ENCODE peak calls at places on chromosomes 1 and 21, in nine cellular contexts. G is heart right ventricle; P is BE2C; D is mucosa of descending colon; S is CD8-positive, alpha-beta T cell; Q is spleen; I is right lobe of liver; O is fibroblast of lung; H is gastrocnemius medialis. F is an unnamed sample.

GRCh38 chr1:108540977-108541376 is 18.9 kb upstream of the EEIG2 start:
- DNase-seq in P (no peak), Q (no peak), G (no peak), D (no peak), I (no peak), H (no peak), O (no peak), S (no peak), F (no peak)

GRCh38 chr1:2132222-2133038 is 62.1 kb downstream of the FAAP20 start:
- DNase-seq in P (peak), H (no peak), Q (peak), I (no peak), O (peak), S (peak), D (no peak), G (peak), F (peak)

GRCh38 chr1:246579818-246580217 is 13.6 kb downstream of the CNST start:
- DNase-seq in I (no peak), P (no peak), G (no peak), Q (no peak), D (no peak), H (no peak), S (no peak), O (no peak), F (no peak)

GRCh38 chr1:194024659-194025058 is 838.2 kb upstream of the B3GALT2 start:
- DNase-seq in S (no peak), Q (no peak), D (no peak), G (no peak), P (no peak), I (no peak), H (no peak), O (peak), F (peak)

GRCh38 chr1:9245230-9245619 is 10.7 kb downstream of the H6PD start:
- DNase-seq in S (no peak), P (no peak), H (peak), Q (no peak), D (peak), I (no peak), O (no peak), G (no peak), F (no peak)

GRCh38 chr1:29236993-29237905 is 927 bp downstream of the PTPRU start:
- DNase-seq in H (peak), Q (peak), O (peak), D (peak), I (peak), S (no peak), P (peak), G (peak), F (peak)

GRCh38 chr1:2561446-2561845 is 5.3 kb downstream of the TNFRSF14 start:
- DNase-seq in D (no peak), I (no peak), H (no peak), P (no peak), S (peak), O (no peak), G (no peak), Q (no peak), F (no peak)

GRCh38 chr1:223703668-223704013 is 8.7 kb upstream of the CAPN2 start:
- DNase-seq in G (no peak), O (no peak), P (no peak), Q (no peak), I (no peak), H (no peak), S (no peak), D (no peak), F (no peak)

GRCh38 chr1:102181341-102181740 is 184.6 kb upstream of the OLFM3 start:
- DNase-seq in H (no peak), G (no peak), Q (no peak), S (no peak), P (no peak), O (no peak), D (no peak), I (no peak), F (no peak)

GRCh38 chr1:237043846-237044636 is 2.1 kb downstream of the RYR2 start:
- DNase-seq in P (no peak), D (no peak), G (peak), O (no peak), I (no peak), S (no peak), H (no peak), Q (no peak), F (no peak)

GRCh38 chr1:167669209-167670139 is 39.4 kb downstream of the RCSD1 start:
- DNase-seq in S (no peak), H (peak), I (no peak), P (no peak), Q (no peak), D (no peak), G (no peak), O (no peak), F (no peak)

GRCh38 chr21:35252831-35253230 is 203.7 kb upstream of the RUNX1 start:
- DNase-seq in D (no peak), O (peak), H (no peak), P (no peak), S (no peak), G (no peak), Q (no peak), I (no peak), F (no peak)

GRCh38 chr1:42423621-42424200 is 32.1 kb downstream of the ZMYND12 start:
- DNase-seq in S (no peak), O (no peak), Q (no peak), G (no peak), H (no peak), I (no peak), D (no peak), P (no peak), F (no peak)

GRCh38 chr1:218380125-218380977 is 35.2 kb downstream of the TGFB2 start:
- DNase-seq in H (no peak), P (no peak), O (peak), G (no peak), I (peak), S (no peak), D (no peak), Q (no peak), F (peak)

GRCh38 chr21:45146301-45146700 is 71.9 kb downstream of the ADARB1 start:
- DNase-seq in I (no peak), Q (no peak), O (no peak), S (no peak), H (no peak), P (no peak), G (no peak), D (no peak), F (no peak)

GRCh38 chr1:226884116-226884515 is 13.7 kb downstream of the PSEN2 start:
- DNase-seq in D (no peak), S (no peak), Q (no peak), O (no peak), G (no peak), I (no peak), H (no peak), P (no peak), F (no peak)

GRCh38 chr1:41046347-41046775 is 24.8 kb upstream of the SLFNL1 start:
- DNase-seq in S (no peak), O (no peak), I (peak), P (no peak), G (no peak), D (no peak), Q (no peak), H (peak), F (no peak)

GRCh38 chr1:35030338-35031102 is 1.2 kb downstream of the ZMYM6 start:
- DNase-seq in H (no peak), P (no peak), O (peak), S (no peak), G (no peak), D (no peak), Q (no peak), I (no peak), F (no peak)

GRCh38 chr21:35697321-35697808 is 363.0 kb downstream of the SETD4 start:
- DNase-seq in I (peak), G (peak), O (peak), P (no peak), H (peak), D (no peak), S (no peak), Q (no peak), F (peak)

GRCh38 chr1:65896721-65897120 is 104.0 kb downstream of the PDE4B start:
- DNase-seq in S (no peak), P (no peak), I (no peak), O (no peak), G (no peak), H (no peak), D (no peak), Q (no peak), F (no peak)

GRCh38 chr1:15577691-15578090 is 7.2 kb downstream of the AGMAT start:
- DNase-seq in S (no peak), G (no peak), Q (no peak), O (no peak), H (no peak), I (no peak), D (no peak), P (no peak), F (no peak)

GRCh38 chr1:103942029-103942428 is 192.3 kb downstream of the AMY1C start:
- DNase-seq in D (no peak), G (no peak), S (no peak), I (no peak), P (no peak), Q (no peak), H (no peak), O (no peak), F (no peak)

GRCh38 chr1:111199881-111200801 is at the start of gene DENND2D:
- DNase-seq in I (peak), P (no peak), O (no peak), S (peak), Q (peak), G (peak), H (peak), D (peak), F (no peak)

GRCh38 chr1:95229042-95229441 is 5.0 kb upstream of the RWDD3 start:
- DNase-seq in D (no peak), P (no peak), I (no peak), H (no peak), Q (no peak), G (no peak), O (no peak), S (no peak), F (no peak)

GRCh38 chr1:213457733-213458132 is 406.7 kb downstream of the RPS6KC1 start:
- DNase-seq in D (no peak), O (no peak), S (no peak), P (no peak), Q (no peak), H (no peak), G (no peak), I (no peak), F (no peak)

DNA sequence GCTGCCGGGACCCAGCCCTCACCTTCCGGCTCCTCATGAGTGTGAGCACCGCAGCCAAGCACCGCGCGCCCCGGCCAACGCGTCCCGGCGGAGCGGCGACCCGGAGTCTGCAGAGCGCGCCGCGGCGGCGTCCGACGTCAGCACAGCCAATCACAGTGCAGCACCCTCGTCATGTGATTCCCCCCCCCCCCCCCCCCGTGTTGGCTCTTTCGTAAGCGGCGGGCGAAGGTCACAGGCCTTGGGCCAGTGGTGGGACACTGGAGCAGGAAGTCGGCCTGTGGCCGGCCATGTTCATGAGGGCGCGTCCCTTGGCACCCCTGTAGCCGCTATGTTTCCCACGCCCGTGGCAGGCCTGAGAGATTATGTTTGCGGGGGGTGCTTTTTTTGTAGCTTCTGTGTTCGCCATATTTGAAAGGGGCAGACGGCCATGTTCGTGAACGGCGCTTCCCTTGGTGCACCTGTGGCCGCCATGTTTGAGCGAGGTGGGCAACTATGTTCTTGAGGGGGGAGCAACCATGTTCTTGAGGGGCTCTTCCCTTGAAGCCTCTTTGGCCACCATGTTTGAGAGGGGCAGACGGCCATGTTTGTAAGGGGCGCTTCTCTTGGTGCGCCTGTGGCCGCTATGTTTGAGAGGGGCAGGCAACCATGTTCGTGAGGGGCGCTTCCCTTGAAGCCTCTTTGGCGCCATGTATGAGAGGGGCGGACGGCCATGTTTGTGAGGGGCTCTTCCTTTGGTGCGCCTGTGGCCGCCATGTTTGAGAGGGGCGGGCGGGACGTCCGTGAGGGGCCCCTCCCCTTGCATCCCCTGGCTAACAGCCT is at the start of gene C1orf174:
- DNase-seq in G (peak), Q (peak), H (peak), O (peak), I (peak), P (peak), S (peak), D (peak), F (peak)
- TF ChIP-seq CTCF in G (no peak), Q (peak), H (no peak), O (no peak), I (no peak), P (no peak), S (no peak), D (no peak), F (no peak)

GRCh38 chr1:183812686-183813569 is 8.0 kb downstream of the RGL1 start:
- DNase-seq in H (no peak), D (no peak), I (no peak), Q (no peak), O (peak), G (no peak), P (no peak), S (no peak), F (peak)
- H3K4me3 ChIP-seq in H (no peak), D (no peak), I (no peak), Q (no peak), O (no peak), G (no peak), P (no peak), S (no peak), F (no peak)

GRCh38 chr1:32073387-32074229 is 869 bp downstream of the TMEM39B start:
- DNase-seq in D (no peak), Q (peak), O (no peak), P (no peak), S (no peak), I (no peak), G (no peak), H (no peak), F (no peak)

GRCh38 chr1:32071758-32072621 is 749 bp upstream of the TMEM39B start:
- DNase-seq in D (no peak), G (no peak), S (no peak), P (no peak), O (peak), H (no peak), I (no peak), Q (no peak), F (peak)

GRCh38 chr1:32068891-32069590 is 3.7 kb upstream of the TMEM39B start:
- DNase-seq in H (no peak), S (no peak), I (no peak), O (no peak), Q (peak), D (no peak), P (no peak), G (no peak), F (peak)

GRCh38 chr1:32074841-32075240 is 2.1 kb downstream of the TMEM39B start:
- DNase-seq in G (no peak), O (no peak), H (no peak), I (no peak), P (no peak), Q (peak), D (no peak), S (no peak), F (no peak)

GRCh38 chr1:32072622-32073386 is at the start of gene TMEM39B:
- DNase-seq in D (peak), Q (peak), G (peak), O (peak), P (peak), H (peak), I (peak), S (peak), F (peak)
- TF ChIP-seq CTCF in D (no peak), Q (peak), G (no peak), O (no peak), P (peak), H (peak), I (no peak), S (no peak), F (no peak)

GRCh38 chr1:77538956-77539509 is 143.4 kb downstream of the ZZZ3 start:
- DNase-seq in D (no peak), G (no peak), Q (no peak), P (no peak), H (no peak), S (no peak), I (no peak), O (peak), F (peak)

GRCh38 chr1:77534456-77534855 is 148.0 kb downstream of the ZZZ3 start:
- DNase-seq in I (no peak), O (no peak), D (no peak), G (no peak), S (no peak), Q (no peak), P (no peak), H (no peak), F (peak)

GRCh38 chr1:77536813-77537212 is 145.6 kb downstream of the ZZZ3 start:
- DNase-seq in Q (no peak), G (no peak), H (no peak), I (no peak), D (no peak), S (no peak), O (peak), P (no peak), F (peak)

GRCh38 chr1:77532641-77533040 is 149.8 kb downstream of the ZZZ3 start:
- DNase-seq in Q (no peak), I (no peak), O (no peak), P (no peak), H (no peak), G (no peak), D (no peak), S (no peak), F (no peak)

GRCh38 chr1:77533660-77534295 is 148.7 kb downstream of the ZZZ3 start:
- DNase-seq in I (peak), G (peak), H (no peak), O (peak), Q (peak), P (peak), S (peak), D (no peak), F (peak)
- H3K4me3 ChIP-seq in I (no peak), G (no peak), H (no peak), O (no peak), Q (no peak), P (no peak), S (no peak), D (no peak), F (no peak)

GRCh38 chr1:210374600-210374953 is 45.9 kb downstream of the HHAT start:
- DNase-seq in H (no peak), P (no peak), G (no peak), I (no peak), O (no peak), S (no peak), D (no peak), Q (no peak), F (no peak)
- TF ChIP-seq CTCF in H (no peak), P (no peak), G (no peak), I (no peak), O (no peak), S (no peak), D (peak), Q (no peak), F (no peak)

F was measured in cardiac fibroblast.